ENCODE peak calls at places on chromosomes 4 and X, in seven cellular contexts. One of them, this sample, is unnamed.

GRCh38 chrX:69163936-69164741 is 1.1 kb downstream of the PJA1 start:
- DNase-seq in neuronal stem cell: no peak
- DNase-seq in H1: no peak
- DNase-seq in trophoblast cell: no peak
- DNase-seq in H9: peak
- DNase-seq in mesendoderm: peak
- DNase-seq in mesenchymal stem cell: peak
- DNase-seq in this sample: no peak

GRCh38 chr4:73705056-73705432 is 35.3 kb upstream of the CXCL8 start:
- DNase-seq in neuronal stem cell: no peak
- DNase-seq in H1: no peak
- DNase-seq in trophoblast cell: no peak
- DNase-seq in H9: no peak
- DNase-seq in mesendoderm: peak
- DNase-seq in mesenchymal stem cell: peak
- DNase-seq in this sample: peak

GRCh38 chrX:125577479-125577878 is 257.8 kb downstream of the TEX13C start:
- DNase-seq in neuronal stem cell: no peak
- DNase-seq in H1: no peak
- DNase-seq in trophoblast cell: no peak
- DNase-seq in H9: no peak
- DNase-seq in mesendoderm: no peak
- DNase-seq in mesenchymal stem cell: no peak
- DNase-seq in this sample: no peak

GRCh38 chrX:22577181-22577580 is 304.5 kb downstream of the CBLL2 start:
- DNase-seq in neuronal stem cell: no peak
- DNase-seq in H1: no peak
- DNase-seq in trophoblast cell: no peak
- DNase-seq in H9: no peak
- DNase-seq in mesendoderm: no peak
- DNase-seq in mesenchymal stem cell: peak
- DNase-seq in this sample: peak

GRCh38 chr4:150986085-150986484 is 29.0 kb downstream of the LRBA start:
- DNase-seq in neuronal stem cell: no peak
- DNase-seq in H1: no peak
- DNase-seq in trophoblast cell: no peak
- DNase-seq in H9: no peak
- DNase-seq in mesendoderm: no peak
- DNase-seq in mesenchymal stem cell: no peak
- DNase-seq in this sample: no peak

GRCh38 chrX:120514236-120514635 is 45.1 kb upstream of the LAMP2 start:
- DNase-seq in neuronal stem cell: no peak
- DNase-seq in H1: no peak
- DNase-seq in trophoblast cell: no peak
- DNase-seq in H9: peak
- DNase-seq in mesendoderm: peak
- DNase-seq in mesenchymal stem cell: peak
- DNase-seq in this sample: peak

GRCh38 chr4:186685744-186686143 is 37.9 kb downstream of the FAT1 start:
- DNase-seq in neuronal stem cell: no peak
- DNase-seq in H1: no peak
- DNase-seq in trophoblast cell: no peak
- DNase-seq in H9: no peak
- DNase-seq in mesendoderm: peak
- DNase-seq in mesenchymal stem cell: peak
- DNase-seq in this sample: peak

GRCh38 chr4:149746281-149746680 is 69.4 kb downstream of the IQCM start:
- DNase-seq in neuronal stem cell: no peak
- DNase-seq in H1: no peak
- DNase-seq in trophoblast cell: no peak
- DNase-seq in H9: no peak
- DNase-seq in mesendoderm: no peak
- DNase-seq in mesenchymal stem cell: no peak
- DNase-seq in this sample: no peak

GRCh38 chr4:75848891-75849290 is 53.4 kb downstream of the PPEF2 start:
- DNase-seq in neuronal stem cell: no peak
- DNase-seq in H1: no peak
- DNase-seq in trophoblast cell: peak
- DNase-seq in H9: no peak
- DNase-seq in mesendoderm: no peak
- DNase-seq in mesenchymal stem cell: peak
- DNase-seq in this sample: peak

GRCh38 chr4:23857353-23857752 is 32.5 kb downstream of the PPARGC1A start:
- DNase-seq in neuronal stem cell: no peak
- DNase-seq in H1: no peak
- DNase-seq in trophoblast cell: no peak
- DNase-seq in H9: no peak
- DNase-seq in mesendoderm: no peak
- DNase-seq in mesenchymal stem cell: peak
- DNase-seq in this sample: peak

GRCh38 chr4:71235321-71236206 is 103.3 kb upstream of the SLC4A4 start:
- DNase-seq in neuronal stem cell: no peak
- DNase-seq in H1: no peak
- DNase-seq in trophoblast cell: no peak
- DNase-seq in H9: no peak
- DNase-seq in mesendoderm: no peak
- DNase-seq in mesenchymal stem cell: no peak
- DNase-seq in this sample: no peak

GRCh38 chrX:12013220-12013619 is 125.1 kb upstream of the FRMPD4 start:
- DNase-seq in neuronal stem cell: no peak
- DNase-seq in H1: no peak
- DNase-seq in trophoblast cell: no peak
- DNase-seq in H9: no peak
- DNase-seq in mesendoderm: no peak
- DNase-seq in mesenchymal stem cell: peak
- DNase-seq in this sample: peak

GRCh38 chrX:125681058-125681457 is 361.4 kb downstream of the TEX13C start:
- DNase-seq in neuronal stem cell: no peak
- DNase-seq in H1: no peak
- DNase-seq in trophoblast cell: no peak
- DNase-seq in H9: no peak
- DNase-seq in mesendoderm: no peak
- DNase-seq in mesenchymal stem cell: no peak
- DNase-seq in this sample: no peak

GRCh38 chrX:42530027-42530426 is 247.9 kb downstream of the PPP1R2C start:
- DNase-seq in neuronal stem cell: no peak
- DNase-seq in H1: no peak
- DNase-seq in trophoblast cell: no peak
- DNase-seq in H9: no peak
- DNase-seq in mesendoderm: peak
- DNase-seq in mesenchymal stem cell: peak
- DNase-seq in this sample: peak

GRCh38 chrX:4239650-4240540 is 526.4 kb upstream of the PRKX start:
- DNase-seq in neuronal stem cell: no peak
- DNase-seq in H1: no peak
- DNase-seq in trophoblast cell: no peak
- DNase-seq in H9: no peak
- DNase-seq in mesendoderm: no peak
- DNase-seq in mesenchymal stem cell: no peak
- DNase-seq in this sample: no peak

GRCh38 chr4:158131037-158131436 is 41.8 kb downstream of the GASK1B start:
- DNase-seq in neuronal stem cell: no peak
- DNase-seq in H1: no peak
- DNase-seq in trophoblast cell: no peak
- DNase-seq in H9: no peak
- DNase-seq in mesendoderm: no peak
- DNase-seq in mesenchymal stem cell: no peak
- DNase-seq in this sample: no peak

GRCh38 chrX:45850775-45851433 is 650.2 kb upstream of the DIPK2B start:
- DNase-seq in neuronal stem cell: no peak
- DNase-seq in H1: peak
- DNase-seq in trophoblast cell: no peak
- DNase-seq in H9: peak
- DNase-seq in mesendoderm: peak
- DNase-seq in mesenchymal stem cell: peak
- DNase-seq in this sample: peak

GRCh38 chr4:82560853-82561744 is 689 bp downstream of the TMEM150C start:
- DNase-seq in neuronal stem cell: no peak
- DNase-seq in H1: peak
- DNase-seq in trophoblast cell: no peak
- DNase-seq in H9: peak
- DNase-seq in mesendoderm: no peak
- DNase-seq in mesenchymal stem cell: no peak
- DNase-seq in this sample: no peak

DNA sequence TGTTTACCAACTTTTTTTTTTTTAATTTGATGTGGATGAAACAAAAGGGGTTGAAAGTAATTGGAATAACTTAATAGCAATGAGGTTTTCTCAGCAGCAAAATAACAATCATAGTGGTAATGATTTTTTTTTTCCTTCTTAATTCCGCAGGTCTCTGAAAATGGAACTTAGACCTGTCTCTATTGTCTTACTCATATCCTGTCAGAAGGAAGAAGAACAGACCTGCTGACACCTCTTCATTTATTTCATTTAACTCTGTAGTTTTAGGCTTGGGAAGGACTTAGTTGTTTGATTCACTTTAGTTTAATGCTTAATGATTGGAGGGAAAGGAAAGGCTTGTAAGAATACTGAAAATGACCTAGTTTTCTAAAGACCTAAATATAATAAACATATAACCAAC is 9.0 kb downstream of the PCDH18 start:
- DNase-seq in neuronal stem cell: no peak
- DNase-seq in H1: no peak
- DNase-seq in trophoblast cell: no peak
- DNase-seq in H9: no peak
- DNase-seq in mesendoderm: no peak
- DNase-seq in mesenchymal stem cell: no peak
- DNase-seq in this sample: no peak
- H3K4ac ChIP-seq in neuronal stem cell: no peak
- H3K4ac ChIP-seq in H1: no peak
- H3K4ac ChIP-seq in trophoblast cell: no peak
- H3K4ac ChIP-seq in H9: no peak
- H3K4ac ChIP-seq in mesendoderm: no peak
- H3K4ac ChIP-seq in mesenchymal stem cell: no peak
- H3K4ac ChIP-seq in this sample: no peak

DNA sequence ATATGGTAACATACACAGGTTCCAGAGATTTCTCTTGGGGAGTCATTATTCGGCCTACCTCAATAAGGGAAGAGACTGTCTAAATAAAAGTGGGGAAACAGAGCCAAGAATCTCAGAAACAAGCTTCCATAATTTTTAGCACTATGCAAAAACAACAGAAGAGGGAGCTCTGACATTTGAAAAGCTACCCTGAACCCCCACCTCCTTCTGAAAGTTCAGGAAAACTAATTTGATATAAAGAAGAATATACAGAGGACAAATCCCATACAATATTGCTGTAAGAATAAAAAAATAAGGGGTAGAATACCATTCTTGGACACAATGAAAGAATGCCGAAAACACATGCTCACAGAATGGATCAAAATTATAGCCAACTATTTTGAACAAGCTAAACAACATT is 14.3 kb upstream of the ZNF41 start:
- DNase-seq in neuronal stem cell: no peak
- DNase-seq in H1: no peak
- DNase-seq in trophoblast cell: no peak
- DNase-seq in H9: no peak
- DNase-seq in mesendoderm: no peak
- DNase-seq in mesenchymal stem cell: peak
- DNase-seq in this sample: peak
- H3K4ac ChIP-seq in neuronal stem cell: no peak
- H3K4ac ChIP-seq in H1: no peak
- H3K4ac ChIP-seq in trophoblast cell: no peak
- H3K4ac ChIP-seq in H9: no peak
- H3K4ac ChIP-seq in mesendoderm: no peak
- H3K4ac ChIP-seq in mesenchymal stem cell: no peak
- H3K4ac ChIP-seq in this sample: no peak

GRCh38 chr4:110159544-110159943 is 38.9 kb downstream of the ELOVL6 start:
- DNase-seq in neuronal stem cell: no peak
- DNase-seq in H1: no peak
- DNase-seq in trophoblast cell: no peak
- DNase-seq in H9: no peak
- DNase-seq in mesendoderm: no peak
- DNase-seq in mesenchymal stem cell: no peak
- DNase-seq in this sample: no peak
- H3K4ac ChIP-seq in neuronal stem cell: no peak
- H3K4ac ChIP-seq in H1: no peak
- H3K4ac ChIP-seq in trophoblast cell: no peak
- H3K4ac ChIP-seq in H9: no peak
- H3K4ac ChIP-seq in mesendoderm: no peak
- H3K4ac ChIP-seq in mesenchymal stem cell: no peak
- H3K4ac ChIP-seq in this sample: no peak

DNA sequence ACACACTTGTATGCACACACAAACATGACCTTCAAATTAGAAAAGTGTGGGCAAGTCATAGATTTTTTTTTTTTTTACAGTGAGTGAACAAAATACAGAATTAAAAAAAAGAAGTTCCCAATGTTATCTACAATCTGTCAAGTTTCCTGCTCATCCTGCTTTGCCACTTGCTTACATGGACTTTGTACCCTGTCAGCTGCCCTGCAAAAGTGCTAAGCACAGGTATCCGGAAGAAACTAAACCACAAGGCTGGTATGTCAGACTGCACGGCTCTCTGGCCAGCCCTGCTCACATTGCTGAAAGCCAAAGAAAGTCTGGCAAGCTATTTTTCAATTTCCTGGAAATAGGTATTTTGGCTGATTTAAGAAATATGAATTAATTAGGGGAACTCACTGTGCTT is 38.9 kb upstream of the BCLAF3 start:
- DNase-seq in neuronal stem cell: no peak
- DNase-seq in H1: no peak
- DNase-seq in trophoblast cell: no peak
- DNase-seq in H9: no peak
- DNase-seq in mesendoderm: no peak
- DNase-seq in mesenchymal stem cell: no peak
- DNase-seq in this sample: no peak
- H3K4ac ChIP-seq in neuronal stem cell: no peak
- H3K4ac ChIP-seq in H1: no peak
- H3K4ac ChIP-seq in trophoblast cell: no peak
- H3K4ac ChIP-seq in H9: no peak
- H3K4ac ChIP-seq in mesendoderm: no peak
- H3K4ac ChIP-seq in mesenchymal stem cell: no peak
- H3K4ac ChIP-seq in this sample: no peak

GRCh38 chrX:32045149-32045548 is 973.3 kb upstream of the FTHL17 start:
- DNase-seq in neuronal stem cell: no peak
- DNase-seq in H1: no peak
- DNase-seq in trophoblast cell: no peak
- DNase-seq in H9: no peak
- DNase-seq in mesendoderm: peak
- DNase-seq in mesenchymal stem cell: no peak
- DNase-seq in this sample: no peak

GRCh38 chrX:32048285-32048684 is 976.4 kb upstream of the FTHL17 start:
- DNase-seq in neuronal stem cell: no peak
- DNase-seq in H1: no peak
- DNase-seq in trophoblast cell: no peak
- DNase-seq in H9: no peak
- DNase-seq in mesendoderm: no peak
- DNase-seq in mesenchymal stem cell: no peak
- DNase-seq in this sample: no peak
- H3K4ac ChIP-seq in neuronal stem cell: no peak
- H3K4ac ChIP-seq in H1: no peak
- H3K4ac ChIP-seq in trophoblast cell: no peak
- H3K4ac ChIP-seq in H9: no peak
- H3K4ac ChIP-seq in mesendoderm: no peak
- H3K4ac ChIP-seq in mesenchymal stem cell: no peak
- H3K4ac ChIP-seq in this sample: no peak

DNA sequence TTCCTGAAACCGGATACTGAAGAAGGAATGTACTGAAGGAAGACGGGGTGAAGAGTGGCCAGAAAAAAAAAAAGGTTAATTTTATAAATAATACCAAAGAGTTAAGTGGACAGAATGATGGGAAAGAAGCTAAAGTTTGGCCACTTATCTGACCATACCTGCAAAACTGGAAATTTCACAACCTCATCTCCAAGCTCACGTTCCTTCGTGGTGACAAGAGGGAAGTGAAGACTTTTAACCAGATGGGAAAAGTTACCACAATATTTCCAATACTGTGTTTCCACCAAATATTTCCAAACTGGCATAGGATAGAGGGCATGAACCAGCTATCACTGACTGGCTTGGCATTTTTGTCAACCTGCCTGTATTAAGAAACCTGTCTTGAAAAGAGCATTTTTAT is 56.4 kb downstream of the MAML3 start:
- DNase-seq in neuronal stem cell: no peak
- DNase-seq in H1: no peak
- DNase-seq in trophoblast cell: peak
- DNase-seq in H9: no peak
- DNase-seq in mesendoderm: no peak
- DNase-seq in mesenchymal stem cell: no peak
- DNase-seq in this sample: no peak
- H3K4ac ChIP-seq in neuronal stem cell: no peak
- H3K4ac ChIP-seq in H1: no peak
- H3K4ac ChIP-seq in trophoblast cell: no peak
- H3K4ac ChIP-seq in H9: no peak
- H3K4ac ChIP-seq in mesendoderm: no peak
- H3K4ac ChIP-seq in mesenchymal stem cell: no peak
- H3K4ac ChIP-seq in this sample: peak